ENCODE peak calls at places on chromosomes 1 and 21, in six cellular contexts. J, N, Y, S, L and B are unnamed samples.

GRCh38 chr1:18633428-18634155 is 2.9 kb downstream of the PAX7 start:
- DNase-seq in N (no peak), J (no peak), L (no peak), S (no peak), Y (no peak), B (no peak)

GRCh38 chr1:199020904-199021303 is 382.1 kb downstream of the PTPRC start:
- DNase-seq in S (no peak), N (no peak), L (no peak), Y (no peak), J (no peak), B (no peak)

GRCh38 chr21:41776778-41777177 is 9.9 kb upstream of the RIPK4 start:
- DNase-seq in L (no peak), Y (no peak), S (no peak), J (no peak), N (no peak), B (no peak)

GRCh38 chr1:179036844-179037465 is 11.3 kb downstream of the FAM20B start:
- DNase-seq in Y (peak), N (no peak), S (no peak), L (no peak), J (no peak), B (no peak)

GRCh38 chr21:34552324-34553198 is 40.6 kb upstream of the KCNE1 start:
- DNase-seq in L (no peak), J (no peak), Y (no peak), N (peak), S (no peak), B (no peak)

GRCh38 chr1:184743062-184743756 is 11.4 kb downstream of the EDEM3 start:
- DNase-seq in J (no peak), Y (peak), N (no peak), L (no peak), S (no peak), B (no peak)

GRCh38 chr1:167922611-167923074 is 8.7 kb upstream of the ADCY10 start:
- DNase-seq in L (no peak), N (no peak), S (no peak), Y (no peak), J (no peak), B (no peak)

GRCh38 chr1:16012590-16013219 is 5.1 kb downstream of the HSPB7 start:
- DNase-seq in L (peak), N (no peak), Y (peak), J (peak), S (no peak), B (peak)

GRCh38 chr1:220751130-220751529 is 3.0 kb downstream of the MTARC2 start:
- DNase-seq in S (no peak), J (no peak), Y (no peak), L (no peak), N (no peak), B (no peak)

GRCh38 chr1:201170533-201171062 is 16.3 kb upstream of the TMEM9 start:
- DNase-seq in N (peak), S (peak), L (peak), J (peak), Y (peak), B (peak)
- TF ChIP-seq CTCF in N (no peak), S (no peak), L (no peak), J (no peak), Y (no peak), B (no peak)

GRCh38 chr1:9128520-9129371 is at the start of gene GPR157:
- DNase-seq in L (peak), N (no peak), J (peak), Y (peak), S (peak), B (peak)
- TF ChIP-seq CTCF in L (no peak), N (peak), J (no peak), Y (peak), S (no peak), B (no peak)

DNA sequence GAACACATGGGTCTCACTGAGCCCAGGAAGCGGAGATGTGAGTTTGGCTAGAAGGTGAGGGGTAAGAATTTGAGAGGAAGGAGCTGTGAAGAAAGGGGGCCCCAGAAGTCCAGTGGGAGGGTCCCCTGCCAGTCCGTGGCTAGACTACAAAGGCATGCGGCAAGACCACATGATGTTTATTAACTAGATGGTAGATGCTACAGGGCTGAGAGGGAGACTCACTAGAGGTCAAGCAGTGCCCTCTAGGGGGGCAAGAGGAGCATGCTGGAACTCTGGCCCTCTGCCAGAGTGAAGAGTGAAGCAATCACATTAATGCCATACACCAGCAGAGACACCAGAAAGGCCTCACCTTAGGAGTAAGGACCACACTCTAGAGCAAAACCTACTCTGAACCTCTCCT is 12.2 kb downstream of the KIAA0319L start:
- DNase-seq in Y (peak), S (no peak), N (no peak), L (no peak), J (no peak), B (no peak)
- TF ChIP-seq CTCF in Y (peak), S (no peak), N (peak), L (no peak), J (no peak), B (no peak)

GRCh38 chr1:84083321-84083720 is 60.8 kb upstream of the PRKACB start:
- DNase-seq in Y (no peak), L (no peak), S (no peak), J (no peak), N (no peak), B (no peak)

GRCh38 chr1:84090447-84091244 is 53.4 kb upstream of the PRKACB start:
- DNase-seq in S (no peak), J (no peak), N (no peak), L (no peak), Y (no peak), B (no peak)

GRCh38 chr1:84086189-84086588 is 57.9 kb upstream of the PRKACB start:
- DNase-seq in S (no peak), J (no peak), Y (no peak), N (no peak), L (no peak), B (no peak)

GRCh38 chr1:84089470-84090261 is 54.4 kb upstream of the PRKACB start:
- DNase-seq in Y (peak), S (no peak), L (no peak), N (no peak), J (no peak), B (no peak)

DNA sequence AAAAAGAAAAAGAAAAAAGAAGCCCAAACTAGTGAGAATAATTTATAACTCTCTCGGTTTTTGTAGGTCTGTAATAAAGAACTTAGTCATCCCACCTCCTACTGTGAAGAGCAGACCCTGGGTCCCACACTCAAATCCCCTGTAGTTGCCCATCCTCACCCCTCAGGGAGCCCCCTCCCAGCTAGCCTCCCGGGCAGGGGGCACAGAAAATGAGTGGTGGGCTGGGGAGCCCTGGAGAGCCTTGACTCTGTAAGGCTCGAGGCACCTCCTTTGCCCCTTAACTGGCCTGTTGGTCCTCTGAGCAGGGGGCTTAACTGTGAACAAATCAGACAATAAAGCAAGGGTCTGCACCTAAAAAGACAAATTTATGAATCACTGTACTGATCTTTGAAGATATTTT is 57.5 kb upstream of the PRKACB start:
- DNase-seq in N (no peak), S (no peak), J (no peak), L (no peak), Y (no peak), B (no peak)
- TF ChIP-seq CTCF in N (no peak), S (no peak), J (no peak), L (no peak), Y (no peak), B (no peak)

GRCh38 chr1:110962892-110963665 is 643 bp downstream of the LRIF1 start:
- DNase-seq in L (peak), Y (peak), S (peak), J (peak), N (peak), B (peak)
- TF ChIP-seq CTCF in L (no peak), Y (no peak), S (no peak), J (no peak), N (peak), B (no peak)

DNA sequence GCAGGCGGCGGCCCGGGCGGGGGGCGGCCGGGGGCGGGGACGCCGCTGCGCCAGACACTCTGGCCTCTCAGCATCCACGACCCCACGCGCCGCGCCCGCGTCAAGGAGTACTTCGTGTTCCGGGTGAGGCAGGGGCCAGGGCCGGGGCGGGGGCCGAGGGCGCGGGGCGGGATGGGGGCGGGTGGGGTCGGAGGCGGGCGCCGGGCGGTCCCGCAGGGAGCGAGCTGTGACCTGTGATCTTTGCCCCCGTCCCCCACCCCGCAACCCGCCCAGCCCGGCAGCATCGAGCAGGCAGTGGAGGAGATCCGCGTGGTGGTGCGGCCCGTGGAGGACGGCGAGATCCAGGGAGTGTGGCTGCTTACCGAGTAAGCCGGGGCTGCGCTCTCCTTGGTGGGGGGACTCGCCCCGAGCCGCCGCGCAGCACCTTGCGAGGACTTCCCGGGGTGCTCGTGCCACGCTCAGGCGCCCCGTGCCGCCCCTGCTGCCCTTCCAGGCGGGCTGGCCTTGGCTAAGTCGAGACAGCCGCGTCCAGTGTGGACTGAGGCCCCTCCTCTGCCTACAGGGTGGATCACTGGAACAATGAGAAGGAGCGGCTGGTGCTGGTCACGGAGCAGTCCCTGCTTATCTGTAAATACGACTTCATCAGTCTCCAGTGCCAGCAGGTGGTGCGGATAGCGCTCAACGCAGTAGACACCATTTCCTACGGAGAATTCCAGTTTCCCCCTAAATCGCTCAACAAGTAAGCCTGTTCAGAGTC is 514 bp downstream of the TPRG1L start:
- DNase-seq in J (no peak), L (no peak), N (no peak), Y (peak), S (no peak), B (no peak)
- TF ChIP-seq CTCF in J (no peak), L (no peak), N (no peak), Y (no peak), S (no peak), B (no peak)